ENCODE peak calls at places on chromosomes 1 and 21, in ten cellular contexts. D is endodermal cell; C is uterus; I is bronchial epithelial cell; L is thoracic aorta; N is IMR-90; O is CD8-positive, alpha-beta memory T cell; K is esophagus squamous epithelium; F is PC-3; A is NT2/D1. J is an unnamed sample. For H3K36me3, the result is how much of the 10 kb centered on the place peaks cover.

GRCh38 chr1:31937300-31938183 is 626 bp downstream of the PTP4A2 start:
- DNase-seq in D (peak), C (peak), I (peak), L (peak), N (peak), O (peak), K (peak), F (peak), A (no peak), J (peak)

GRCh38 chr1:61247881-61248752 is 165.8 kb downstream of the NFIA start:
- DNase-seq in D (no peak), C (no peak), I (no peak), L (no peak), N (no peak), O (no peak), K (no peak), F (no peak), A (peak), J (no peak)

GRCh38 chr1:113990966-113991365 is 11.7 kb downstream of the OLFML3 start:
- DNase-seq in D (no peak), C (no peak), I (no peak), L (no peak), N (no peak), O (no peak), K (no peak), F (no peak), A (no peak), J (no peak)

GRCh38 chr21:45469273-45470086 is 64.5 kb downstream of the COL18A1 start:
- DNase-seq in D (no peak), C (no peak), I (no peak), L (no peak), N (no peak), O (no peak), K (no peak), F (no peak), A (no peak), J (no peak)

GRCh38 chr1:88984553-88984945 is 7.9 kb downstream of the KYAT3 start:
- DNase-seq in D (no peak), C (no peak), I (no peak), L (no peak), N (no peak), O (no peak), K (no peak), F (no peak), A (no peak), J (no peak)

GRCh38 chr1:45854724-45855123 is 51.3 kb downstream of the MAST2 start:
- DNase-seq in D (peak), C (no peak), I (no peak), L (no peak), N (no peak), O (no peak), K (no peak), F (peak), A (no peak), J (no peak)

GRCh38 chr1:235077571-235078479 is 50.8 kb downstream of the TOMM20 start:
- DNase-seq in D (no peak), C (no peak), I (no peak), L (no peak), N (peak), O (no peak), K (no peak), F (no peak), A (no peak), J (peak)

GRCh38 chr1:211831558-211832323 is 1.2 kb upstream of the LPGAT1 start:
- DNase-seq in D (peak), C (no peak), I (no peak), L (no peak), N (no peak), O (no peak), K (no peak), F (no peak), A (no peak), J (no peak)

GRCh38 chr1:27382950-27383627 is at the start of gene CD164L2:
- DNase-seq in D (peak), C (no peak), I (no peak), L (no peak), N (no peak), O (no peak), K (no peak), F (peak), A (no peak), J (peak)

GRCh38 chr1:67077593-67077992 is 23.6 kb upstream of the SLC35D1 start:
- DNase-seq in D (no peak), C (no peak), I (no peak), L (no peak), N (no peak), O (no peak), K (no peak), F (no peak), A (no peak), J (no peak)

DNA sequence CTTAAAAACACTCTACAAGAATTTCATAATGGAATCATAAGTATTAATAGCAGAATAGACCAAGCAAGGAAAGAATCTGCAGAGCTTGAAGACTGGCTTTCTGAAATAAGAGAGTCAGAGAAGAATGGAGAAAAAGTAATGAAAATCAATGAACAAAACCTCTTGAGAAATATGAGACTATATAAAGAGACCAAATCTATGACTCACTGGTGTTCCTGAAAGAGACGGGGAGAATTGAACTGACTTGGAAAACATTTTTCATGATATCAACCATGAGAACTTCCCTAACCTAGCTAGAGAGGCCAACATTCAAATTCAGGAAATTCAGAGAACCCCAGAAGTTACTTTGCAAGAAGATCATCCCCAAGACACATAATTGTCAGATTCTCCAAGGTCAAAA is 85.6 kb downstream of the GDAP2 start:
- DNase-seq in D (no peak), C (no peak), I (peak), L (no peak), N (peak), O (no peak), K (no peak), F (peak), A (no peak), J (no peak)
- H3K4me3 ChIP-seq in D (no peak), C (no peak), I (no peak), L (no peak), N (no peak), O (no peak), K (no peak), F (no peak), A (no peak), J (no peak)

DNA sequence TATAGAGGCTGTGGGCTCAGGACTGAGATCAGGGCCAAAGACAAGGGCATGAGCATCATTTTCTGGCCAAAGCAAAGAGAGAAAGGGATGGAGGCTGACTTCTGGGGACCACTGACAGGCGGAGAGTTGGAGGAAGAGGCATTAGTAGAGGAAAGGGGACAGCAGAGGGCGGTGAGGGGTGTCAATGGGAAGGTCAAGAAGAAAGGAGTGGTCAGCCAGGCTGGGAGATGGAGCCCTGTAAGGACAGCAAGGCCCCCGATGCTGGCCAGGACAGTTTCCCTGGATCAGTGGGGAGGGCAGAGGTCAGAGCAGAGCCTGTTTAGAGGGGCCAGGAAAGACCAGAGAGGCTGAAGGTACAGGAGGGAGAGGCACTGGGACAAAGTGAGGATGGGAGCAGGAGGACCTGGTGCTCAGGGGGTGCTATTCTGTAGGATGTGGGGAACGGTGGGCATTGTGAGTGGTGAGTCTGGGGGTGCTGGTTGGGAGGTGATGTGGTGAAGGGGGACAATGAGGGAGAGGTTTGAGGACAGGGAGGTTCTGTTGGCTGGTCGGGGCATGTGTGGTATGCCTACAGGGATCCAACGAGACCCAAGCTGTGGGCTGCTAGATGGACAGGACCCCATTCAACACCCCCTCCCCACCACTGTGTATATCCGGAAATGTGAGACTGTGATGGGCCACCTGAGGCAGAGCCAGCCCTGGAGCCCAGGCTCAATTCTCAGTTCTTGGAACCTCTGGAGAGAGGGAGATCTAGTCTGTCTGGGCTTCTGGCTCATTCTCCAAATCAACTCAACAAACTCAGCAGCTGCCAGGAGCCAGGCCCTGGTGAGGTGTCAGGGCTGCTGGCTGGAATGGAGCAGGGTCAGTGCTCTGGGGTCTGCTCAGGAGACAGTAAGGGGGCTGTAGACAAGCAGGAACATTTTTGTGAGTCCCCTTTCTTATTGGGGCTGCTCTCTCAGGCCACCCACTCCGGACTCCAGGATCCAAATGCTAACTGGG is 1.4 kb upstream of the FAM151A start:
- DNase-seq in D (no peak), C (no peak), I (no peak), L (no peak), N (no peak), O (no peak), K (no peak), F (no peak), A (no peak), J (no peak)
- H3K36me3 ChIP-seq in D (under half), C (under half), I (under half), L (under half), N (under half), O (under half), K (under half), F (under half), A (under half), J (under half)

DNA sequence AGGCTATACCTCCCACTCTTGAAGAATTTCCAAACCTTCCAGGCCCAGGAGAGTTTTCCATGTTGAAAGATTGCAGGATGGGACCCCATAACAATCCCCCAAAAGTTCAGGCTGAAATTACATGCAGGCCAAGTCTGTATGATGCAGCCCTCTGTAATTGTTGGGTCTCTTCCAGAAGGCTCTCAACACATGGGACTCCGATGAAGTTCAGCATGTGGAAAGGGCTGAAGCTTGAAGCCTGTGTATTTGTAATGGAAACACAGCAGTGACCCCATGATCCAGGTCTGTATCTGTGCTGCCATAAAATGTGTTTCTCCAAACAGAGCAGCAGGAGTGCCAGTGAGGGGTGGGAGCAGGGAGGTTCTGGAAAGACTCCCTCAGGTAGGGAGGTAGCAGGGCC is 202.5 kb upstream of the LYPLAL1 start:
- DNase-seq in D (no peak), C (no peak), I (no peak), L (no peak), N (peak), O (no peak), K (no peak), F (no peak), A (no peak), J (no peak)
- H3K4me3 ChIP-seq in D (no peak), C (no peak), I (no peak), L (no peak), N (no peak), O (no peak), K (no peak), F (no peak), A (no peak), J (no peak)

GRCh38 chr1:37307907-37308570 is 166.3 kb upstream of the ZC3H12A start:
- DNase-seq in D (no peak), C (no peak), I (no peak), L (no peak), N (no peak), O (no peak), K (no peak), F (no peak), A (no peak), J (no peak)
- H3K36me3 ChIP-seq in D (under half), C (under half), I (under half), L (under half), N (under half), O (under half), K (under half), F (under half), A (under half), J (under half)

DNA sequence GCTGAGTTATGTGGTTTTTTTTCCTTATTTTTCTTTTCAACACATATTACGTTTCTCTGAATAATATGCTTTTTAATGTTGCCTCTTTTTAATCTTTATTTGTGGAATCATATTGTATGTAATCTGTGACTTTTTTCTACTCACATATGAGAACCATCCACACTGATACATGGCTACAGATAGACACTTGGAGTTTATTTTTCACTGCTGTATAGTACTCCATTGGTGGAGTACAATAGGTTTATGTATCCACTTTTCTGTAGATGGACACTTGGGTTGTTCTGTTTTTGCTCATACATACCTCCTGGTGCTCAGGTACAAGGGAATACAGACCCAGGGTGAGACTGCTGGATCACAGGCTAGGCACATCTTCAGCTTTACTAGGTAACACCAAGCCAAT is 71.5 kb upstream of the ERG start:
- DNase-seq in D (no peak), C (no peak), I (no peak), L (no peak), N (no peak), O (no peak), K (no peak), F (no peak), A (no peak), J (no peak)
- H3K4me3 ChIP-seq in D (no peak), C (no peak), I (no peak), L (no peak), N (no peak), O (no peak), K (no peak), F (no peak), A (no peak), J (no peak)

DNA sequence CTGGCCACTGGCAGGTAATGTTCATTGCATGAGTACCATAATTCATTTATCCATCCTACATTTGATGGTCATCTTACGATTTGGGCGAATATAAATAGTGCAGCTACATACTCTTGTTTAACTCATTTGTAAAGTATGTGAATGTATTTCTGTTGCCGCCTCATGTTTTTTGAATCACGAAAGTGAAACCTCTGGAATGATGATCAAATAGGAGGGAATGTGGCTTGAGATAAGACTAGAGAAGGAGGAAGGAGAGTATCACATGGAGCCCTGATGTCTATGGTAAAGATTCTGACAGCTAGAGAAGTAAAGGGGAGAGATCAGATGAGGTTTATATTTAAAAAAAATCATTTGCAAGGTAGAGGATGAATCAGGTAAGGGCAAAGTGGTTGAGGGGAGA is 8.0 kb downstream of the MRPS14 start:
- DNase-seq in D (no peak), C (no peak), I (peak), L (no peak), N (peak), O (no peak), K (no peak), F (no peak), A (no peak), J (no peak)
- H3K36me3 ChIP-seq in D (half or more), C (under half), I (under half), L (half or more), N (under half), O (half or more), K (under half), F (under half), A (half or more), J (half or more)

GRCh38 chr1:180482425-180483275 is 19.7 kb downstream of the ACBD6 start:
- DNase-seq in D (no peak), C (no peak), I (peak), L (no peak), N (peak), O (peak), K (no peak), F (peak), A (peak), J (no peak)
- H3K4me3 ChIP-seq in D (no peak), C (no peak), I (no peak), L (peak), N (no peak), O (no peak), K (no peak), F (no peak), A (no peak), J (no peak)

GRCh38 chr1:223611939-223612338 is 53.6 kb downstream of the CAPN8 start:
- DNase-seq in D (no peak), C (no peak), I (no peak), L (no peak), N (no peak), O (no peak), K (no peak), F (no peak), A (no peak), J (no peak)
- H3K36me3 ChIP-seq in D (under half), C (under half), I (under half), L (under half), N (under half), O (under half), K (under half), F (under half), A (under half), J (under half)

GRCh38 chr21:31877558-31877957 is 4.7 kb downstream of the HUNK start:
- DNase-seq in D (no peak), C (no peak), I (no peak), L (no peak), N (no peak), O (no peak), K (no peak), F (no peak), A (no peak), J (no peak)

GRCh38 chr21:31874817-31875216 is 2.0 kb downstream of the HUNK start:
- DNase-seq in D (peak), C (peak), I (no peak), L (no peak), N (no peak), O (no peak), K (no peak), F (no peak), A (no peak), J (peak)

GRCh38 chr21:31873696-31874599 is 1.1 kb downstream of the HUNK start:
- DNase-seq in D (peak), C (peak), I (no peak), L (no peak), N (peak), O (no peak), K (no peak), F (peak), A (peak), J (peak)

GRCh38 chr21:31873275-31873695 is 465 bp downstream of the HUNK start:
- DNase-seq in D (peak), C (no peak), I (no peak), L (no peak), N (no peak), O (no peak), K (no peak), F (no peak), A (no peak), J (no peak)

DNA sequence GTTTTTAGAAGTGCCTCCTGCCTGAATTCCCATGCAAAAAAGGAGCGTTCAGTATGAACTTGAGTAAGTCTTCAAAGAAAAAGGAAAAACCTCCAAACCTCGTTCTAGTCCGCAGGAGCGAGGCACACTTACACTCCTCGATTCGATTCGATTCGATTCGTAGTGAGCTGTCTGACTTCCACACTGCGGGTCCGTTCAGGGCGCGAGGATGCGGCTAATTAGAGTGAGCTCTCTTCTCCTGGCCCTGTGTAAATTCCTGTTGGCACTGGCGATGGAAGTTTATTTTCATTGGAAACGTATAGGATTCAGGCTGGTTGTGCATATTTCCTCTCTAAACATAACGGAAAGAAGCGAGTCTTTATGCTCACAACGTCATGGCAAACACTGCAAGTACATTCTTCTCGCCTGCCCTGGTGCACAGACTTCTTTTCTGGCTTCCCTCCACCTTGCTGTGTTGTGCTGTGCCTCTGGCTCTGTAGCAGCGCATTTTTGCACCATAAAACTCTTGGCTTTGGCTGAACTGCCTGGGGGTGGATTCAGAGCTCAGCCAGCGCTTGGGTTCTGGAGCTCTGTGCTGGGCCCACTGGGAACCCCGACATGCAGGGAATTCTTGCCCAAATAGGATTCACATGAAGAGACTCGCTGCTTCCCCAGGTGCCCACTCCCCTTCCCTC is 2.7 kb downstream of the HUNK start:
- DNase-seq in D (no peak), C (no peak), I (no peak), L (no peak), N (peak), O (no peak), K (no peak), F (no peak), A (no peak), J (no peak)
- H3K4me3 ChIP-seq in D (no peak), C (no peak), I (no peak), L (peak), N (peak), O (no peak), K (peak), F (no peak), A (peak), J (no peak)

DNA sequence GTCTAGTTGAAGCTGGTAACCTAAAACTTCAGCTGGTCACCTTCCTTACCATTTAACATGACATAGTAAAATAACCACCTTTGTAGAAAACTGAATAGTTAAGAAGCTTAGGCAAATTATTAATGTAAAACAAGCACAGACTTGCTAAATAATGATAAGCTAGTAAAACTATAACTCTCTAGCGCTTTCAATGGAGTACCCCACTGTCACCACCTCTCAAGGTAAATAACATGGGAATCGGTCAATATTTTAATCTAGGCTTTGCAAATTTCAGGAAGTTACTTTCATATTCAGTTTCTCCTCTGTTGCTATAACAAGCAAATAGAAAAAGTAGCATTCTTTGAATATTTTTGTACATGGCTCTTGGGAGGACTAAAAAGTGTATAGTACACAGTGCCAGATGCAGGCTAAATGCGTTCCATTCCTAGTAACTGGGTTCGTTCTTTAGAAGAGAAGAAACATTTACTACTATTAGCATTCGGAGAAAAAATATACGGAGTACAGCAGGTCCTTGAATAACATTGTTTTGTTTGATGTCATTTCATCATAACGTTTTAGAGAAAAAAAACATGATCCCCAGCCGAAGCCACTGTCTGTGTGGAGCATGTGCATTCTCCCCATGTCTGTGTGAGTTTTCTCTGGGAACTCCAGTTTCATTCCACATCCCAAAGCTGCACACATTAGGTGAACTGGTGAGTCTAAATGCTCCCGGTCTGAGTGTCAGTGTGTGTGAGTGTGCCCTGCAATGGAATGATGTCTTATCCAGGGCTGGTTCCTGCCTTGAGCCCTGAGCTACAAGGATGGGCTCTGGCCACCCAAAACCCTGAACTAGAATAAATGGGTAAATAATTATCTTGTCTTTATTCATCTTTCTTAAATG is 52.5 kb downstream of the EPRS1 start:
- DNase-seq in D (no peak), C (no peak), I (no peak), L (no peak), N (peak), O (no peak), K (no peak), F (no peak), A (no peak), J (no peak)
- H3K36me3 ChIP-seq in D (under half), C (under half), I (under half), L (under half), N (under half), O (under half), K (under half), F (under half), A (under half), J (half or more)

J was measured in left lung.